ENCODE peak calls at places on chromosomes 11 and 22, in five cellular contexts. O is kidney epithelial cell; I is bronchial epithelial cell; J is CD8-positive, alpha-beta memory T cell; L is left lung. N is an unnamed sample.

GRCh38 chr11:27699242-27699925 is 871 bp downstream of the BDNF start:
- DNase-seq in O (no peak), I (peak; percentile 23), J (no peak), L (no peak), N (no peak)

GRCh38 chr11:125600663-125601062 is 8.0 kb downstream of the STT3A start:
- DNase-seq in O (no peak), I (no peak), J (no peak), L (no peak), N (no peak)

GRCh38 chr11:26793517-26793916 is 71.7 kb upstream of the SLC5A12 start:
- DNase-seq in O (no peak), I (no peak), J (no peak), L (no peak), N (no peak)

GRCh38 chr11:836274-836673 is 3.5 kb downstream of the CD151 start:
- DNase-seq in O (no peak), I (no peak), J (no peak), L (no peak), N (no peak)

GRCh38 chr11:45262900-45263299 is 23.2 kb downstream of the SYT13 start:
- DNase-seq in O (no peak), I (no peak), J (no peak), L (no peak), N (no peak)

GRCh38 chr11:36748856-36749255 is 150.8 kb upstream of the RAG2 start:
- DNase-seq in O (no peak), I (no peak), J (no peak), L (no peak), N (no peak)

GRCh38 chr11:71307811-71308645 is 55.7 kb upstream of the SHANK2 start:
- DNase-seq in O (no peak), I (no peak), J (no peak), L (peak; percentile 31), N (no peak)

GRCh38 chr11:82790723-82791487 is 57.2 kb upstream of the FAM181B start:
- DNase-seq in O (no peak), I (no peak), J (no peak), L (no peak), N (no peak)

GRCh38 chr22:49738566-49738965 is 89.1 kb downstream of the BRD1 start:
- DNase-seq in O (no peak), I (no peak), J (no peak), L (peak; percentile 28), N (no peak)

GRCh38 chr11:86869966-86870570 is 69.7 kb downstream of the PRSS23 start:
- DNase-seq in O (peak; percentile 7), I (peak; percentile 37), J (peak; percentile 19), L (no peak), N (peak; percentile 33)

GRCh38 chr11:95229199-95230053 is 1.6 kb downstream of the SESN3 start:
- DNase-seq in O (no peak), I (peak; percentile 48), J (no peak), L (peak; percentile 72), N (no peak)

GRCh38 chr11:130001491-130002351 is 914 bp downstream of the PRDM10 start:
- DNase-seq in O (no peak), I (peak; percentile 27), J (peak; percentile 24), L (peak; percentile 94), N (no peak)

GRCh38 chr22:46287873-46288751 is 8.6 kb upstream of the GTSE1 start:
- DNase-seq in O (no peak), I (no peak), J (no peak), L (peak; percentile 89), N (no peak)

GRCh38 chr11:77557553-77557952 is 32.2 kb upstream of the AQP11 start:
- DNase-seq in O (no peak), I (peak; percentile 10), J (no peak), L (no peak), N (peak; percentile 22)

GRCh38 chr11:8098361-8098760 is 17.4 kb downstream of the TUB start:
- DNase-seq in O (no peak), I (no peak), J (no peak), L (no peak), N (no peak)

GRCh38 chr11:2885017-2885675 is 429 bp downstream of the CDKN1C start:
- DNase-seq in O (no peak), I (no peak), J (no peak), L (peak; percentile 89), N (no peak)

GRCh38 chr11:72930011-72930410 is 115.8 kb downstream of the ATG16L2 start:
- DNase-seq in O (no peak), I (peak; percentile 26), J (no peak), L (no peak), N (no peak)

GRCh38 chr22:48644108-48644507 is 1183.6 kb downstream of the BRD1 start:
- DNase-seq in O (no peak), I (no peak), J (no peak), L (peak; percentile 49), N (no peak)

GRCh38 chr11:74754507-74755255 is 6.0 kb downstream of the RNF169 start:
- DNase-seq in O (peak; percentile 61), I (peak; percentile 98), J (no peak), L (no peak), N (peak; percentile 95)
- H3K4me3 ChIP-seq in O (no peak overlapping the region), I (peak overlapping the region; percentile 16), J (no peak overlapping the region), L (no peak overlapping the region), N (peak overlapping the region; percentile 3)

GRCh38 chr11:118102721-118103261 is 16.0 kb upstream of the SMIM35 start:
- DNase-seq in O (no peak), I (no peak), J (no peak), L (no peak), N (no peak)

GRCh38 chr11:118104491-118104890 is 17.7 kb upstream of the SMIM35 start:
- DNase-seq in O (no peak), I (no peak), J (no peak), L (no peak), N (no peak)

GRCh38 chr11:118106789-118107335 is 20.1 kb upstream of the SMIM35 start:
- DNase-seq in O (peak; percentile 5), I (peak; percentile 80), J (no peak), L (no peak), N (no peak)

GRCh38 chr11:118108513-118108912 is 21.8 kb upstream of the SMIM35 start:
- DNase-seq in O (no peak), I (no peak), J (no peak), L (no peak), N (no peak)

GRCh38 chr11:118105657-118106305 is 19.0 kb upstream of the SMIM35 start:
- DNase-seq in O (no peak), I (no peak), J (no peak), L (no peak), N (no peak)
- H3K4me3 ChIP-seq in O (no peak overlapping the region), I (no peak overlapping the region), J (no peak overlapping the region), L (no peak overlapping the region), N (no peak overlapping the region)

DNA sequence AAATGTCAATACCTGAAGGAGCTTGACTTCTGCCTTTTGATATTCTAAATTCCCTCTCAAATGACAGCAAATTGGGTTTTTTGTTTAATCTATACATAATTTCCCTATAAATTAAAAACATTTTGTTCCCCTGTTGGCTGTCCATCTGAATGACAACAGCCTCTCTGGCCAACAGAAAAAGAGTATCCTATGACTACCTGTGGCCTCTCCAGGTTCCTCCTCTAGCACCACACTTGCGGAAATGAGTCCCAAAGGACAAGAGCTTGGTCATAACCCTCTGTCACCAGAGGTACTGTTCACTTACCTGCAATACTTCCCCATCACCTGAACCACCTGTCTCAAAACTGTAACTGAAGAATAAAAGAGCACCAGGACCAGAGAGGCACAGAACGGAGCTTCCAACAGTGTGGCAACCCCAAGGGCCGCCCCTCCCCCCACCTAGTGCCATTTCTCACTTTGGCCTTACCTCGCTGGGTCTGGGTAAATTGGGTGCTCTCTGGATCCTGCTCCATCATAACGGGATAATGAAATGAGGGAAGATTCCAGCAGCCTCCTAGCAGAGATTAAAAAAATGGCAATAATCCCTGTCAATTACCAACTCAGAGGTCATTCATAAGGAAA is 81.5 kb downstream of the AMBRA1 start:
- DNase-seq in O (no peak), I (no peak), J (no peak), L (no peak), N (no peak)
- H3K4me3 ChIP-seq in O (no peak overlapping the region), I (no peak overlapping the region), J (no peak overlapping the region), L (no peak overlapping the region), N (no peak overlapping the region)

GRCh38 chr11:65641233-65642013 is 3.5 kb downstream of the SIPA1 start:
- DNase-seq in O (no peak), I (no peak), J (no peak), L (no peak), N (no peak)

GRCh38 chr11:65639623-65640482 is 2.0 kb downstream of the SIPA1 start:
- DNase-seq in O (no peak), I (no peak), J (peak; percentile 77), L (peak; percentile 84), N (no peak)

GRCh38 chr11:65643971-65644370 is 6.1 kb downstream of the SIPA1 start:
- DNase-seq in O (no peak), I (peak; percentile 58), J (no peak), L (no peak), N (no peak)

GRCh38 chr11:65640483-65641207 is 2.7 kb downstream of the SIPA1 start:
- DNase-seq in O (no peak), I (no peak), J (no peak), L (peak; percentile 92), N (no peak)

GRCh38 chr11:65642014-65642671 is 4.2 kb downstream of the SIPA1 start:
- DNase-seq in O (no peak), I (no peak), J (no peak), L (peak; percentile 79), N (no peak)
- H3K4me3 ChIP-seq in O (no peak overlapping the region), I (no peak overlapping the region), J (peak overlapping the region; percentile 92), L (no peak overlapping the region), N (no peak overlapping the region)